ENCODE peak calls at places on chromosomes 12 and 14, in five cellular contexts. One of them, this sample, is unnamed.

GRCh38 chr12:108629824-108630476 is 3.7 kb downstream of the SELPLG start:
- DNase-seq in prostate gland: no peak
- DNase-seq in iPS DF 6.9: no peak
- DNase-seq in MM.1S: peak
- DNase-seq in breast epithelium: no peak
- DNase-seq in this sample: peak

GRCh38 chr12:49093746-49094103 is 876 bp downstream of the DHH start:
- DNase-seq in MM.1S: no peak
- DNase-seq in breast epithelium: no peak
- DNase-seq in iPS DF 6.9: no peak
- DNase-seq in prostate gland: no peak
- DNase-seq in this sample: no peak

GRCh38 chr12:55929306-55929791 is 1.6 kb upstream of the DGKA start:
- DNase-seq in iPS DF 6.9: no peak
- DNase-seq in breast epithelium: no peak
- DNase-seq in MM.1S: peak
- DNase-seq in prostate gland: no peak
- DNase-seq in this sample: peak

GRCh38 chr12:123055281-123055766 is 74.8 kb downstream of the ARL6IP4 start:
- DNase-seq in iPS DF 6.9: no peak
- DNase-seq in MM.1S: no peak
- DNase-seq in breast epithelium: no peak
- DNase-seq in prostate gland: no peak
- DNase-seq in this sample: no peak

GRCh38 chr12:50725011-50725899 is 38.6 kb upstream of the ATF1 start:
- DNase-seq in breast epithelium: no peak
- DNase-seq in iPS DF 6.9: no peak
- DNase-seq in prostate gland: peak
- DNase-seq in MM.1S: no peak
- DNase-seq in this sample: no peak

GRCh38 chr14:98958048-98959031 is 313.7 kb downstream of the BCL11B start:
- DNase-seq in breast epithelium: no peak
- DNase-seq in MM.1S: no peak
- DNase-seq in iPS DF 6.9: no peak
- DNase-seq in prostate gland: no peak
- DNase-seq in this sample: no peak

GRCh38 chr14:23910081-23910875 is 43.3 kb upstream of the DHRS4 start:
- DNase-seq in breast epithelium: no peak
- DNase-seq in iPS DF 6.9: peak
- DNase-seq in prostate gland: no peak
- DNase-seq in MM.1S: no peak
- DNase-seq in this sample: peak

GRCh38 chr12:54159140-54159539 is 29.6 kb downstream of the SMUG1 start:
- DNase-seq in iPS DF 6.9: peak
- DNase-seq in MM.1S: peak
- DNase-seq in prostate gland: no peak
- DNase-seq in breast epithelium: no peak
- DNase-seq in this sample: no peak

GRCh38 chr14:72332054-72332453 is 399.8 kb downstream of the RGS6 start:
- DNase-seq in MM.1S: no peak
- DNase-seq in iPS DF 6.9: no peak
- DNase-seq in prostate gland: no peak
- DNase-seq in breast epithelium: peak
- DNase-seq in this sample: no peak

DNA sequence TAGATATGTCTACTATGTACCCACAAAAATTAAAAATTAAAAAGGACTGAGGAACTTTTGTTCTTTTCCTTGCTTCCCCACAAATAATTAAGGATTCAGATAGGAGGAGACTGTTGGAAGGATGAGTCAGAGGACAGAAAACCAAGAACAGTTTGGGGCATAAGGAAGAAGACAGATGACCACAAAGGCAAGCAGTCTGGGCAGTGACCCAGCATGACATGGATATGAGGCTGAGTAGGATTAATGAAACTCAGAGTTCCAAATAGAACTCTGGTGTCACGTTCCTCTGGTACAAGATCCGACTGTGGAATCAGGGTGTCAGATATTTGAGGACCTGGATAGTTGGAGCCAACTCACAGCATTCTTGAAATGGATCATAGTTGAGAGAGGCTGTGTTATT is 89.3 kb upstream of the SLC38A4 start:
- DNase-seq in iPS DF 6.9: no peak
- DNase-seq in prostate gland: no peak
- DNase-seq in MM.1S: no peak
- DNase-seq in breast epithelium: peak
- DNase-seq in this sample: no peak
- H3K27ac ChIP-seq in iPS DF 6.9: no peak
- H3K27ac ChIP-seq in prostate gland: no peak
- H3K27ac ChIP-seq in MM.1S: no peak
- H3K27ac ChIP-seq in breast epithelium: no peak
- H3K27ac ChIP-seq in this sample: no peak

GRCh38 chr12:131795688-131796410 is 32.3 kb upstream of the MMP17 start:
- DNase-seq in MM.1S: no peak
- DNase-seq in breast epithelium: peak
- DNase-seq in iPS DF 6.9: no peak
- DNase-seq in prostate gland: peak
- DNase-seq in this sample: no peak
- H3K27ac ChIP-seq in MM.1S: no peak
- H3K27ac ChIP-seq in breast epithelium: no peak
- H3K27ac ChIP-seq in iPS DF 6.9: no peak
- H3K27ac ChIP-seq in prostate gland: no peak
- H3K27ac ChIP-seq in this sample: no peak

DNA sequence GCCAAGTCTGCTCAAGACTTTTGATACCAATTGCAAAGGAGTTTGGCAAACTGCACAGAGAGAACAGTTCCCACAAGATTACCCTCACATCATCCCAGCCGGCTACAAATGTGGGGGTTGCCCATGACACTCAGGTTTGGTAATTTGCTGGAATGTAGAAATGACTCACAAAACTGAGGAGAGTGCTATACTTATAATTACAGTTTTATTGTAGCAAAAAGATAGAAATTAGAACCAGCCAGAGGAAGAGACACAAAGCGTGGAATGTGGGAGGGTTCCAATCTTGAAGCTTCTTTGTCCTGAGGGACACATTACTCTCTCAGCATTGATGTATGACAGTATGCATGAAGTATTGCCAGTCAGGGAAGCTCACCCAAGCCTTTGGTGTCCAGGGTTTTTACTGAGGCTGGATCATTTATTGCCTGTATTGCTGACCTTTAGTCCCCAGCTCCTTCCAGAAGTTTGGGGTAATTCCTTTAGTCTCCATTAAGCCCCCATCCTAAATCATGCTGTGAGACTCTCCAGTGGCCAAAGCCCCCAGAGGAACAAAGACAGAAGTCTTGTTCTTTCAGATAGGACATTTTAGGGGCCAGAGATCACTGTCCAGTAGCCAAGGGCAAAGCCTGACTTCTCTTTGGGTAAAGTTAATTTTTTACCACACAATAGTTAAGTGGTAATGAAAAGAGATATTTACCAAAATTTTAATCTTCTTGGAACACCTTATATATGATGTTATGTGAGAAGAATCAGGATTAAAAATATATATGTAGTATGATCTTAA is 9.9 kb downstream of the TBK1 start:
- DNase-seq in MM.1S: no peak
- DNase-seq in prostate gland: no peak
- DNase-seq in breast epithelium: no peak
- DNase-seq in iPS DF 6.9: no peak
- DNase-seq in this sample: no peak
- H3K27ac ChIP-seq in MM.1S: no peak
- H3K27ac ChIP-seq in prostate gland: no peak
- H3K27ac ChIP-seq in breast epithelium: no peak
- H3K27ac ChIP-seq in iPS DF 6.9: no peak
- H3K27ac ChIP-seq in this sample: no peak

DNA sequence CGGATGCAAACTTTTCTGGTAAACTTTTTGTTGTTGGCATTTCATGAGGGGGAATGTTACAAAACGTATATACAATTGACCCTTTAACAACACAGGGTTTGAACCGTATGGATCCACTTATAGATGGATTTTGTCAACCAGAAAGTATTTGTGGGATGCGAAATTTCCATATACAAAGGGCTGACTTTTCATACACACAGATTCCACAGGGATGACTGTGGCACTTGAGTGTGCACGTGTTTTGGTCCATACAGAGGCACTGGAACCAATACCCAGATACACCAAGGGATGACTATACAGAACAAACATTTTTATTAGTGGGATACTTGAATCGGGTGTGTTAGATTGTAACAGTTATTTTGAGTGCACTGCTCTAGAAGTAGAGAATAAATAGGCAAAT is 29.8 kb upstream of the CCT2 start:
- DNase-seq in prostate gland: no peak
- DNase-seq in MM.1S: no peak
- DNase-seq in breast epithelium: no peak
- DNase-seq in iPS DF 6.9: no peak
- DNase-seq in this sample: no peak
- H3K27ac ChIP-seq in prostate gland: no peak
- H3K27ac ChIP-seq in MM.1S: no peak
- H3K27ac ChIP-seq in breast epithelium: no peak
- H3K27ac ChIP-seq in iPS DF 6.9: no peak
- H3K27ac ChIP-seq in this sample: no peak

GRCh38 chr12:58914457-58914856 is 5.8 kb downstream of the LRIG3 start:
- DNase-seq in iPS DF 6.9: no peak
- DNase-seq in MM.1S: no peak
- DNase-seq in prostate gland: no peak
- DNase-seq in breast epithelium: no peak
- DNase-seq in this sample: no peak
- H3K27ac ChIP-seq in iPS DF 6.9: no peak
- H3K27ac ChIP-seq in MM.1S: no peak
- H3K27ac ChIP-seq in prostate gland: no peak
- H3K27ac ChIP-seq in breast epithelium: peak
- H3K27ac ChIP-seq in this sample: no peak

GRCh38 chr14:52551205-52551604 is 1.1 kb downstream of the TXNDC16 start:
- DNase-seq in iPS DF 6.9: no peak
- DNase-seq in MM.1S: no peak
- DNase-seq in breast epithelium: no peak
- DNase-seq in prostate gland: no peak
- DNase-seq in this sample: no peak

GRCh38 chr14:52551696-52552062 is 626 bp downstream of the TXNDC16 start:
- DNase-seq in MM.1S: no peak
- DNase-seq in prostate gland: peak
- DNase-seq in breast epithelium: no peak
- DNase-seq in iPS DF 6.9: no peak
- DNase-seq in this sample: no peak

GRCh38 chr14:52553002-52553670 is 500 bp downstream of the GPR137C start:
- DNase-seq in MM.1S: peak
- DNase-seq in iPS DF 6.9: no peak
- DNase-seq in prostate gland: peak
- DNase-seq in breast epithelium: peak
- DNase-seq in this sample: peak

GRCh38 chr14:52552063-52552988 is at the start of the genes GPR137C and TXNDC16:
- DNase-seq in iPS DF 6.9: peak
- DNase-seq in MM.1S: peak
- DNase-seq in prostate gland: peak
- DNase-seq in breast epithelium: peak
- DNase-seq in this sample: peak

DNA sequence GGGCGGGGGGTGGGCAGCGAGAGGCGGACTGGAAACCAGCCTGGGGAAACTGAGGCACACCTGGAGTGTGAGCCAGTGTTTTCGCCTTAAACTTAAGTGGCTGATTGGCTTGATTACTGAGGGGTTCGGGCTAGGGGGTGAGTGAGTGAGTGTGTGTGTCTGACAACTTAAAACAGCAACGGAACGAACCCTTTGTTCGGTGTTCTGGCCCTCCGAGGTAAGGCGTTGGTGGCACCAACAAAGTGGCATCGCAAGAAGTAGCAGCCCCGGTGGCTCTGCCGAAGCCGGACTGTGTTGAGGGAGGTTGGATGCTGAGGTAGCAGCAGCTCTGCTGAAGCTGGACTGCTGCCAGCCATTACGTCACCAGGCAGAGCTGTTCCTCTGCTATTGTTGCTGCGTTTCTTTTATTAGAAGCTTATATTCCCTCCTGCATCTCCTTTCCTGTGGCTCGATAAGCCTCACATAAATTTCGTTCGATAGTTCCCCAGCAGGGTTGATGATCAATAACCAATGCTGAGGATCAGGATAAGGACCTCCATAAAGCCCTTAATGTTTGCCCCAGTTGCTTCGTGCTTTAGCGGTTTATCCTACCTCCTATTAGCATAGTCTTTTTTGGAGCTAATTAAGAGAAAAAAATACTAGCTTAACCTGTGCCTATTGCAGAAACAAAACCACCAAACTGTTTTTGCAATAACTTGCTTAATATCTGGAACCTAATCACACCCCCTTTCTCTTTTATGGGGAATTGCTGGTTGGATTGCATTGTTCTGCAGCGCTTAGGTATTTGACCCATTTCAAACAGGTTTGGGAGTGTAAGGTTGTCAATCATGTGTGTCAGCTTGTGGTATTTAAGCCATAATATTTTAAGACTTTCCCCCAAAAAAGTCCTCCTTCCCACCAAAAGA is 1.3 kb downstream of the GPR137C start:
- DNase-seq in iPS DF 6.9: no peak
- DNase-seq in prostate gland: peak
- DNase-seq in MM.1S: peak
- DNase-seq in breast epithelium: peak
- DNase-seq in this sample: peak
- H3K27ac ChIP-seq in iPS DF 6.9: no peak
- H3K27ac ChIP-seq in prostate gland: peak
- H3K27ac ChIP-seq in MM.1S: peak
- H3K27ac ChIP-seq in breast epithelium: peak
- H3K27ac ChIP-seq in this sample: peak

GRCh38 chr12:58889557-58889956 is 30.7 kb downstream of the LRIG3 start:
- DNase-seq in MM.1S: no peak
- DNase-seq in prostate gland: peak
- DNase-seq in breast epithelium: peak
- DNase-seq in iPS DF 6.9: no peak
- DNase-seq in this sample: no peak

GRCh38 chr12:58896278-58896677 is 24.0 kb downstream of the LRIG3 start:
- DNase-seq in MM.1S: no peak
- DNase-seq in breast epithelium: no peak
- DNase-seq in prostate gland: no peak
- DNase-seq in iPS DF 6.9: no peak
- DNase-seq in this sample: no peak

GRCh38 chr12:58895053-58895452 is 25.3 kb downstream of the LRIG3 start:
- DNase-seq in breast epithelium: no peak
- DNase-seq in prostate gland: no peak
- DNase-seq in iPS DF 6.9: no peak
- DNase-seq in MM.1S: no peak
- DNase-seq in this sample: no peak

GRCh38 chr12:58894040-58894439 is 26.3 kb downstream of the LRIG3 start:
- DNase-seq in breast epithelium: no peak
- DNase-seq in prostate gland: no peak
- DNase-seq in iPS DF 6.9: no peak
- DNase-seq in MM.1S: no peak
- DNase-seq in this sample: no peak

DNA sequence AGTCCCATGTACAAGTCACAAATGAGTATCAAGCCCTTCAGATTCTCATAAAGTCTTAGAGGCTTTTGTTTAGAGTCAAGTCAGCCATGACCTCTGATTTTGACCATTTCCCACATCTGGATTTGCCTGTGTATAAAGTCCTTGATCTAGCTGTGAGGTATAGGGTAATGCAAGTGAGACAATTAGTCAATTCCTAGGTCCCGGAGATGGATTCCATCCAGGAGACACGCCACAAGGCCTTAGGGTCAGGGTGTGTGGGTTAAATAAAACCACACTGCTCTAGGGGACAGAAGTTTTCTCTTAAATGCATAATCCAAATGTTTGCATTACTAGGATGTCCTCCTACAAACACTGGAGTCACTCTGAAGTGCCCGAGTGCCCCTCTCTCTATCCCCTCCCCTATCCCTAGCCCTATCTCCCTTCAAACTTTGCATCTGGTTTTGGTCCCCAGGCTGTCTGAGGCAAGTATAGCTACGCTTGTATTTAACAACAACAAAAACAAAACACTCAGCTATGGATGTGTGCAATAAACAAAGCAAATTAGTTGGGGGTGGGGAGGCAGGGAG is 26.8 kb downstream of the LRIG3 start:
- DNase-seq in breast epithelium: no peak
- DNase-seq in prostate gland: no peak
- DNase-seq in iPS DF 6.9: no peak
- DNase-seq in MM.1S: no peak
- DNase-seq in this sample: no peak
- H3K27ac ChIP-seq in breast epithelium: peak
- H3K27ac ChIP-seq in prostate gland: no peak
- H3K27ac ChIP-seq in iPS DF 6.9: no peak
- H3K27ac ChIP-seq in MM.1S: no peak
- H3K27ac ChIP-seq in this sample: no peak

This sample was measured in CD4-positive, alpha-beta memory T cell.